ENCODE peak calls at places on chromosomes 6 and 20, in five cellular contexts. Y is stomach, N is AG10803, A is colonic mucosa, O is MM.1S. T is an unnamed sample.

GRCh38 chr6:160088069-160088773 is 33.4 kb upstream of the SLC22A1 start:
- DNase-seq in N (peak), Y (peak), O (no peak), A (peak), T (peak)

GRCh38 chr6:28543671-28544131 is 18.0 kb downstream of the GPX5 start:
- DNase-seq in N (no peak), A (no peak), O (no peak), Y (no peak), T (peak)

GRCh38 chr6:152155792-152156191 is 348.3 kb downstream of the ESR1 start:
- DNase-seq in Y (no peak), O (no peak), A (no peak), N (no peak), T (no peak)

GRCh38 chr6:140090871-140091270 is 716.4 kb upstream of the CITED2 start:
- DNase-seq in A (no peak), O (no peak), N (no peak), Y (no peak), T (no peak)

GRCh38 chr6:5302995-5303622 is 41.8 kb downstream of the FARS2 start:
- DNase-seq in A (peak), N (no peak), Y (peak), O (peak), T (peak)

GRCh38 chr6:3319801-3320200 is 61.1 kb downstream of the PSMG4 start:
- DNase-seq in A (no peak), N (no peak), O (no peak), Y (peak), T (no peak)

GRCh38 chr6:106334646-106335448 is 9.3 kb upstream of the ATG5 start:
- DNase-seq in N (peak), Y (peak), A (peak), O (peak), T (peak)

GRCh38 chr6:53671111-53671510 is 5.6 kb upstream of the KLHL31 start:
- DNase-seq in O (no peak), A (no peak), N (no peak), Y (no peak), T (no peak)

GRCh38 chr6:170032197-170032596 is 258.7 kb downstream of the DLL1 start:
- DNase-seq in O (no peak), Y (peak), A (no peak), N (no peak), T (no peak)

GRCh38 chr6:74075323-74075722 is 379.3 kb downstream of the CD109 start:
- DNase-seq in A (peak), O (no peak), N (peak), Y (no peak), T (peak)

GRCh38 chr6:54013966-54014365 is 97.3 kb upstream of the MLIP start:
- DNase-seq in Y (no peak), N (no peak), O (no peak), A (no peak), T (no peak)

GRCh38 chr20:44295995-44296394 is 15.0 kb downstream of the FITM2 start:
- DNase-seq in Y (no peak), O (no peak), N (no peak), A (peak), T (no peak)

GRCh38 chr20:41469868-41470267 is 103.2 kb upstream of the EMILIN3 start:
- DNase-seq in O (no peak), N (peak), A (no peak), Y (no peak), T (no peak)

GRCh38 chr20:47189060-47189459 is 167.4 kb downstream of the ZMYND8 start:
- DNase-seq in N (peak), A (no peak), Y (no peak), O (no peak), T (no peak)

GRCh38 chr6:130076512-130076911 is 58.1 kb downstream of the L3MBTL3 start:
- DNase-seq in Y (no peak), A (no peak), O (no peak), N (peak), T (peak)

GRCh38 chr6:132060591-132060990 is 109.4 kb upstream of the CCN2 start:
- DNase-seq in A (no peak), Y (no peak), N (peak), O (no peak), T (peak)

GRCh38 chr6:39381535-39382140 is 59.1 kb upstream of the KCNK16 start:
- DNase-seq in N (no peak), Y (no peak), A (no peak), O (no peak), T (no peak)

DNA sequence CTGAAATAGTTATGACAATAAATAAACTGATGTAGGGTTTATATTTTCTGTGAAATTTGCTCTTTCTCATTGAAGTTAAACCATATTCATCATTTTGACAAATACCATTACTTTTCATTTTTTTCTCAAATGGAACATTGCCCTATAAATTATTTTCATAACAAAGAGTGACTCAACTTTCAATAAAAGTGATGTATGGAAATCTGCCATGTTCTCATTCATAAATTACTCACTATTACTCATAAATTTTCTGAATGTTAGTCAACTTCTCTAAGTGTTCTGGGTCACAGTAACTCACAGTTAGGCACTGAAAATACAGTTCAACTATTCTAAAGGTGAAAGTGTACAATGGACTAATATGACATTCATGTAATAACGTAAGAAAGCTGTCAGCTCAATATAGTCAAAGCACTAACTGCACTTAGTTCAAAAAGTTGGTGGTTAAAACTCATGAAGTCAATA is 19.0 kb upstream of the STX11 start:
- DNase-seq in A (no peak), O (no peak), N (peak), Y (no peak), T (peak)
- H3K4me3 ChIP-seq in A (no peak), O (no peak), N (no peak), Y (no peak), T (no peak)

GRCh38 chr20:53294804-53295203 is 298.8 kb downstream of the ZNF217 start:
- DNase-seq in O (no peak), A (no peak), Y (no peak), N (peak), T (no peak)

GRCh38 chr20:53296451-53297153 is 297.0 kb downstream of the ZNF217 start:
- DNase-seq in A (no peak), N (no peak), O (no peak), Y (no peak), T (no peak)

GRCh38 chr20:53287357-53288042 is 306.1 kb downstream of the ZNF217 start:
- DNase-seq in O (no peak), Y (no peak), N (no peak), A (no peak), T (no peak)

GRCh38 chr20:53292347-53292746 is 301.3 kb downstream of the ZNF217 start:
- DNase-seq in N (no peak), O (no peak), Y (no peak), A (no peak), T (no peak)

DNA sequence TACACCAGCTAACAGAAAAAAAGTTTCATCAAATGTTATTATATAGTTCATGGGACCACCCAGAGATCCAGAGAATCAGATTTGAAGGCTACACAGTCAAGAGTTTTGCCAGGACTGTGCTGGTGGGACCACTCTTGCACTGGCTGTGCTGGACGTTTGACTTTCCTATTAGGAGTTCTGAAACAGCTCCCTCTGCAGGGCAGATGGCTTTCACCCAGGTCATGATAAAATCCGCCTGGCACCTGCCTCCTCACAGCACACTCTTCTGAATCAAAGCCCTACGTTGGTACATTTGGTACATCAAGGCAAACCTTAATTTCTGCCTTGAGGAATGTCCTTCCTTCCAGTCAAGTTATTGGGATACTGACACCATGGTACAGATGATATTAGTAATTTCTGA is 302.1 kb downstream of the ZNF217 start:
- DNase-seq in A (no peak), N (no peak), Y (no peak), O (no peak), T (no peak)
- TF ChIP-seq CTCF in A (no peak), N (peak), Y (no peak), O (peak), T (no peak)

DNA sequence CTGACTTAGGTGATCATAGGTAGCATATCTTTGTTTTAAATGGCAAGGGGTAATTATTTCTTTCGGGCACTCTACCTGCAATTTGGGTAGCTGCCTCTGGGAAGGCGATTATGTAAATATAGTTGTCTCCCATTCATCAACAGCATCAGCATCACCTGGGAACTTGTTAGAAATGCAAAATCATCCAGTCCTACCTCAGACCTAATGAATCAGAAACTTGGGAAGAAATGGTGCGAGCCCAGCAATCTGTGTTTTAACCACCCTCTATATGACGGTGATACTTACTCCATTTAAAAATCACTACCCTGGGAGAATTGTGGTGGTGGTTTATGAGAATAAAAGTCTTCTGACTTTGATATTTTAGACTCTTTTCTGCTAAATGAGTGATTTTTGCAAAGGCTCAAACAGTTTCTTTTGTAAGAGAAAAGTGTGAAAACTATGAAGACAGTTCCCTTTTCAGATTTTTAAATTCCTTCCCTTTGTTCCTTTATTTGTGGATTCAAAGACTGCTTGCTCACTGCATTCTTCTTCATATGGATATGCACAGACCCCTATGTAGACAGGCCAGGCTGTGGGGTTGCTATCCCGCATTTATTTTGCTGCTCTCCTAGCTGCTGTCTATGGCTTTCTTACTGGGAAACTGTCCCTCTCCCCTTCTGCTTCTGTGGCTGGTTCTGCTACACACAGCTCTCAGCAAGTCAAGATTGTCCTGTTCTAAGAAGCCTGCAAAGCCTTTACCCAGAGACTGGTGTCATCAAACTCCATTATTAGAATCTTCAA is 365.3 kb downstream of the RNF144B start:
- DNase-seq in O (no peak), Y (no peak), A (no peak), N (no peak), T (no peak)
- H3K4me3 ChIP-seq in O (no peak), Y (no peak), A (no peak), N (no peak), T (no peak)

GRCh38 chr6:15327271-15327670 is 81.4 kb downstream of the JARID2 start:
- DNase-seq in O (no peak), A (peak), Y (peak), N (no peak), T (peak)
- TF ChIP-seq CTCF in O (peak), A (no peak), Y (peak), N (no peak), T (peak)

T was measured in cardiac fibroblast.